ENCODE peak calls at places on chromosomes 13 and 19, in six cellular contexts. F is BE2C, I is aorta, R is tibial nerve, P is left ventricle myocardium inferior, O is breast epithelium. K is an unnamed sample. For H3K4me1, the result is how much of the 10 kb centered on the place peaks cover.

GRCh38 chr13:110140099-110140498 is 166.9 kb downstream of the COL4A1 start:
- DNase-seq in F (no peak), I (no peak), R (no peak), P (no peak), O (no peak), K (no peak)

GRCh38 chr19:39402417-39403297 is 4.0 kb upstream of the ZFP36 start:
- DNase-seq in F (peak), I (peak), R (peak), P (peak), O (peak), K (peak)

GRCh38 chr13:104757712-104758111 is 1691.5 kb upstream of the SLC10A2 start:
- DNase-seq in F (no peak), I (no peak), R (no peak), P (no peak), O (no peak), K (no peak)

GRCh38 chr13:101520672-101521071 is 68.2 kb downstream of the ITGBL1 start:
- DNase-seq in F (no peak), I (no peak), R (no peak), P (no peak), O (no peak), K (no peak)

GRCh38 chr13:99354371-99354951 is 47.3 kb upstream of the GPR183 start:
- DNase-seq in F (no peak), I (no peak), R (no peak), P (no peak), O (no peak), K (peak)

GRCh38 chr19:50702158-50702869 is 17.3 kb downstream of the SHANK1 start:
- DNase-seq in F (no peak), I (no peak), R (no peak), P (no peak), O (no peak), K (no peak)

GRCh38 chr13:77740931-77741586 is 43.6 kb downstream of the SLAIN1 start:
- DNase-seq in F (no peak), I (no peak), R (no peak), P (no peak), O (no peak), K (no peak)

GRCh38 chr13:84500016-84500415 is 617.7 kb upstream of the SLITRK1 start:
- DNase-seq in F (no peak), I (no peak), R (no peak), P (no peak), O (no peak), K (no peak)

GRCh38 chr13:112968380-112968909 is 569 bp upstream of the MCF2L start:
- DNase-seq in F (no peak), I (peak), R (no peak), P (peak), O (peak), K (no peak)

GRCh38 chr13:95677564-95678386 is 836 bp downstream of the DNAJC3 start:
- DNase-seq in F (no peak), I (no peak), R (no peak), P (no peak), O (no peak), K (no peak)

GRCh38 chr19:662207-662961 is 630 bp downstream of the RNF126 start:
- DNase-seq in F (peak), I (no peak), R (no peak), P (no peak), O (no peak), K (no peak)

GRCh38 chr13:34361528-34361927 is 543.6 kb downstream of the RFC3 start:
- DNase-seq in F (peak), I (no peak), R (no peak), P (no peak), O (no peak), K (peak)

GRCh38 chr19:55341191-55342043 is 1.7 kb downstream of the KMT5C start:
- DNase-seq in F (peak), I (peak), R (peak), P (peak), O (peak), K (peak)

GRCh38 chr19:6065685-6066365 is 44.5 kb downstream of the RFX2 start:
- DNase-seq in F (no peak), I (peak), R (no peak), P (peak), O (peak), K (peak)

GRCh38 chr19:55212447-55212846 is 3.1 kb upstream of the PTPRH start:
- DNase-seq in F (peak), I (no peak), R (no peak), P (no peak), O (no peak), K (peak)

GRCh38 chr13:41496420-41497234 is 39.3 kb downstream of the RGCC start:
- DNase-seq in F (no peak), I (peak), R (no peak), P (no peak), O (no peak), K (no peak)

GRCh38 chr13:44843403-44843802 is 145.9 kb downstream of the NUFIP1 start:
- DNase-seq in F (no peak), I (no peak), R (no peak), P (no peak), O (no peak), K (no peak)

GRCh38 chr13:97018029-97018819 is 23.9 kb upstream of the OXGR1 start:
- DNase-seq in F (peak), I (no peak), R (peak), P (no peak), O (no peak), K (peak)

GRCh38 chr19:55253842-55254624 is 4.8 kb downstream of the PPP6R1 start:
- DNase-seq in F (no peak), I (no peak), R (no peak), P (no peak), O (no peak), K (peak)

GRCh38 chr13:111354789-111355188 is 34.3 kb downstream of the TEX29 start:
- DNase-seq in F (no peak), I (no peak), R (no peak), P (no peak), O (no peak), K (no peak)

GRCh38 chr19:6063576-6063961 is 46.7 kb downstream of the RFX2 start:
- DNase-seq in F (no peak), I (peak), R (no peak), P (no peak), O (peak), K (peak)

GRCh38 chr19:1064661-1065605 is 2.0 kb upstream of the ARHGAP45 start:
- DNase-seq in F (peak), I (peak), R (peak), P (peak), O (no peak), K (peak)

GRCh38 chr19:3669616-3670257 is 30.5 kb downstream of the PIP5K1C start:
- DNase-seq in F (no peak), I (no peak), R (no peak), P (no peak), O (no peak), K (no peak)

GRCh38 chr19:944663-945241 is 18.9 kb downstream of the ARID3A start:
- DNase-seq in F (peak), I (no peak), R (no peak), P (no peak), O (no peak), K (no peak)

GRCh38 chr19:3785938-3786824 is at the start of gene MATK:
- DNase-seq in F (no peak), I (no peak), R (no peak), P (no peak), O (no peak), K (no peak)

GRCh38 chr13:99572921-99573320 is 71.6 kb downstream of the TM9SF2 start:
- DNase-seq in F (no peak), I (no peak), R (no peak), P (no peak), O (no peak), K (no peak)

GRCh38 chr13:99985886-99986527 is 4.4 kb downstream of the ZIC2 start:
- DNase-seq in F (no peak), I (no peak), R (no peak), P (no peak), O (no peak), K (no peak)

GRCh38 chr13:112744306-112745021 is 54.6 kb downstream of the ATP11A start:
- DNase-seq in F (no peak), I (no peak), R (no peak), P (no peak), O (no peak), K (peak)

GRCh38 chr19:33396701-33397535 is 23.4 kb downstream of the CEBPG start:
- DNase-seq in F (peak), I (peak), R (no peak), P (peak), O (peak), K (no peak)

GRCh38 chr19:33397536-33398360 is 24.2 kb downstream of the CEBPG start:
- DNase-seq in F (peak), I (peak), R (no peak), P (no peak), O (peak), K (no peak)

GRCh38 chr19:33399745-33400681 is 26.5 kb downstream of the CEBPG start:
- DNase-seq in F (peak), I (peak), R (no peak), P (no peak), O (peak), K (no peak)

GRCh38 chr19:33399081-33399744 is 25.7 kb downstream of the CEBPG start:
- DNase-seq in F (peak), I (peak), R (no peak), P (no peak), O (peak), K (no peak)

GRCh38 chr19:33398361-33399060 is 25.0 kb downstream of the CEBPG start:
- DNase-seq in F (no peak), I (peak), R (no peak), P (no peak), O (peak), K (no peak)
- H3K4me1 ChIP-seq in F (under half), I (under half), R (under half), P (under half), O (under half), K (under half)

DNA sequence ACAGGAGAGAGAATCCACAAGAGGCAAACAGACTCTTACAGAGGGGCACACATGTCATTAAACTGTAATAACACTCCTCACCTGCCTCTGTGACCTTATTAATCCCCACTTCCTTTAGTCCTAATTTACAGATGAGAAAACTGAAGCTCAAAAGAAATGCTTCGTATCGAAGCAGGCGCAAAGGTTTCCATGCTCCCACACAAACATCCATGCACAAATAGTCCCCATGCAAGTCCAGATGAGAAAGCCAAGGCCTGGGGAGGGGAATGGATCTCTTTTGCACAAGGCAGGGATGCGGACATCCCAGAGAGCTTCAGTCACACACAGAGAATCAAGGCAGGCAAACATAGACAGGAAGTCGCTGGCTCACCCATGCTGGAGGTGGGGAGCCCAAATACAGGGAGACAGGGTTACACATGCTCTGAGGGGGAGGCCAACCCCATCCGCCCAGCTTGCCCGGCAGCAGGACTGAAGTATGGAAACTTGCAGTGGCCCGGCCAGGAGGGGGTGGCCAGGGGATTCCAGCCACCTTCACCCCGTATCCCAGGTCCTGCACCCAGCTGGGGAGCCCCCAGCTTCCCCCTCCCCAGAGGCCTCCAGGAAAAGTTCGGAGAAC is 468 bp downstream of the S1PR5 start:
- DNase-seq in F (no peak), I (no peak), R (no peak), P (no peak), O (no peak), K (no peak)
- H3K4me1 ChIP-seq in F (under half), I (under half), R (under half), P (under half), O (under half), K (under half)

GRCh38 chr19:30359936-30360335 is 12.2 kb upstream of the ZNF536 start:
- DNase-seq in F (no peak), I (no peak), R (no peak), P (no peak), O (peak), K (no peak)
- H3K4me1 ChIP-seq in F (under half), I (under half), R (under half), P (under half), O (under half), K (under half)

GRCh38 chr19:48397636-48398328 is 4.3 kb downstream of the GRIN2D start:
- DNase-seq in F (no peak), I (no peak), R (no peak), P (no peak), O (no peak), K (no peak)

GRCh38 chr19:48396871-48397176 is 3.4 kb downstream of the GRIN2D start:
- DNase-seq in F (no peak), I (no peak), R (no peak), P (no peak), O (no peak), K (no peak)

GRCh38 chr19:48398329-48399235 is 5.1 kb downstream of the GRIN2D start:
- DNase-seq in F (peak), I (peak), R (peak), P (peak), O (no peak), K (peak)

GRCh38 chr19:48396010-48396870 is 2.8 kb downstream of the GRIN2D start:
- DNase-seq in F (no peak), I (no peak), R (no peak), P (no peak), O (no peak), K (no peak)

DNA sequence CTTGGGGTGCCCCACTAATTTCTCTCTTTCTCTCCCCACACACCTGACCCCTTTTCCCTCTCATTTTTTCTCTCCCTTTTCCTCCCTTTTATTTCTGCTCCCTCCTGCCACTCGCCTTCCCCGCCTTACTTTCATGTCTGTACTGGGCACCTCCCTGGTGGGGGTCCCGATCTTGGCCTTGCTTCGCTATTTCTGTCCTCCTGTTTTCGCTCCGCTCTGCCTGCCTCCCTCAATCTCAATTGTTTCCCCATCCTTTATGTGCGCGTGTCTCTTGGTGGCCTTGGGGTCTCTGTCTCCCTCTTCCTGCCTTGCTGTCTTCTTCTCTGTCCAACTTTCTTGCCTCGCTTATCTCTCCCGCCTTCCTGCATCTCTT is 3.8 kb downstream of the GRIN2D start:
- DNase-seq in F (no peak), I (no peak), R (no peak), P (no peak), O (no peak), K (no peak)
- H3K4me1 ChIP-seq in F (under half), I (under half), R (half or more), P (under half), O (under half), K (under half)

GRCh38 chr19:46978470-46978869 is 41.2 kb upstream of the NPAS1 start:
- DNase-seq in F (no peak), I (no peak), R (no peak), P (no peak), O (no peak), K (no peak)
- H3K4me1 ChIP-seq in F (under half), I (under half), R (half or more), P (half or more), O (under half), K (under half)

GRCh38 chr19:2327773-2328400 is 499 bp downstream of the LSM7 start:
- DNase-seq in F (no peak), I (no peak), R (peak), P (no peak), O (no peak), K (peak)

GRCh38 chr19:2330255-2330631 is 1.8 kb downstream of the SPPL2B start:
- DNase-seq in F (no peak), I (no peak), R (no peak), P (no peak), O (no peak), K (no peak)

GRCh38 chr19:2329528-2329927 is 1.0 kb downstream of the SPPL2B start:
- DNase-seq in F (no peak), I (no peak), R (no peak), P (no peak), O (no peak), K (no peak)

GRCh38 chr19:2328401-2329161 is at the start of the genes LSM7 and SPPL2B:
- DNase-seq in F (peak), I (peak), R (peak), P (peak), O (peak), K (peak)

GRCh38 chr19:2329162-2329505 is 650 bp downstream of the SPPL2B start:
- DNase-seq in F (no peak), I (no peak), R (no peak), P (no peak), O (no peak), K (no peak)
- H3K4me1 ChIP-seq in F (under half), I (under half), R (half or more), P (half or more), O (under half), K (under half)

GRCh38 chr13:114338959-114339358 is 24.7 kb downstream of the CHAMP1 start:
- DNase-seq in F (no peak), I (no peak), R (no peak), P (no peak), O (no peak), K (peak)
- H3K4me1 ChIP-seq in F (under half), I (under half), R (under half), P (under half), O (under half), K (under half)